ENCODE peak calls at places on chromosomes 2 and 18, in ten cellular contexts. K is GM06990; L is uterus; S is CD4-positive, alpha-beta T cell; A is stomach; U is cardiac fibroblast; F is Calu3; J is left lung; E is OCI-LY7; N is psoas muscle. D is an unnamed sample.
A peak's percentile ranks its signal among the peaks of the same experiment; 100 is the strongest.

GRCh38 chr2:233455006-233455405 is 100.7 kb downstream of the DGKD start:
- DNase-seq in J (peak; percentile 30), F (no peak), S (no peak), U (no peak), N (peak; percentile 14), K (no peak), L (no peak), A (no peak), E (no peak), D (no peak)

GRCh38 chr2:216918088-216918680 is 58.3 kb upstream of the TNP1 start:
- DNase-seq in F (no peak), J (no peak), N (peak; percentile 49), A (no peak), K (no peak), E (no peak), L (peak; percentile 35), S (no peak), U (peak; percentile 74), D (no peak)

GRCh38 chr18:49340446-49340845 is 120.0 kb downstream of the DYM start:
- DNase-seq in A (no peak), J (no peak), S (no peak), L (no peak), U (peak; percentile 68), K (no peak), N (no peak), E (no peak), F (no peak), D (no peak)

GRCh38 chr2:84846041-84846663 is 34.7 kb downstream of the TRABD2A start:
- DNase-seq in K (no peak), A (no peak), F (no peak), U (no peak), J (no peak), S (peak; percentile 22), N (no peak), E (peak; percentile 27), L (no peak), D (no peak)

GRCh38 chr2:127169066-127169660 is 50.9 kb downstream of the CYP27C1 start:
- DNase-seq in U (no peak), N (no peak), F (no peak), K (no peak), J (no peak), E (no peak), S (no peak), A (no peak), L (no peak), D (no peak)

GRCh38 chr2:19038096-19039015 is 320.1 kb downstream of the OSR1 start:
- DNase-seq in F (no peak), L (no peak), U (peak; percentile 90), E (no peak), K (no peak), S (no peak), J (no peak), N (no peak), A (no peak), D (no peak)

GRCh38 chr2:47072018-47072691 is 83.0 kb downstream of the STPG4 start:
- DNase-seq in F (no peak), E (no peak), J (peak; percentile 90), K (no peak), N (peak; percentile 88), A (no peak), U (peak; percentile 98), L (peak; percentile 98), S (no peak), D (no peak)

GRCh38 chr2:217858519-217859466 is 144.0 kb downstream of the TNS1 start:
- DNase-seq in J (peak; percentile 66), N (peak; percentile 87), K (no peak), A (peak; percentile 55), S (no peak), L (peak; percentile 90), F (no peak), E (no peak), U (peak; percentile 98), D (no peak)

GRCh38 chr2:222468338-222468737 is 44.0 kb downstream of the SGPP2 start:
- DNase-seq in N (peak; percentile 25), S (no peak), U (no peak), J (no peak), L (no peak), K (no peak), A (peak; percentile 79), F (no peak), E (no peak), D (no peak)
- TF ChIP-seq CTCF in N (no peak), S (no peak), U (no peak), J (no peak), L (no peak), K (no peak), A (no peak), F (no peak), E (no peak), D (no peak)

GRCh38 chr2:179931502-179931901 is 70.1 kb upstream of the ZNF385B start:
- DNase-seq in S (no peak), F (no peak), E (no peak), J (no peak), U (no peak), N (no peak), L (no peak), K (no peak), A (no peak), D (no peak)

GRCh38 chr2:179939282-179939681 is 67.8 kb downstream of the CWC22 start:
- DNase-seq in F (no peak), N (no peak), K (no peak), S (no peak), J (no peak), E (no peak), A (no peak), U (no peak), L (no peak), D (no peak)

GRCh38 chr2:179938026-179938425 is 69.1 kb downstream of the CWC22 start:
- DNase-seq in N (no peak), A (no peak), E (no peak), K (no peak), F (no peak), L (no peak), S (no peak), U (no peak), J (no peak), D (no peak)

GRCh38 chr2:179932786-179933185 is 71.4 kb upstream of the ZNF385B start:
- DNase-seq in U (no peak), J (peak; percentile 74), E (no peak), K (no peak), L (no peak), A (no peak), F (no peak), S (no peak), N (no peak), D (no peak)

GRCh38 chr2:179936654-179937053 is 70.4 kb downstream of the CWC22 start:
- DNase-seq in N (no peak), F (peak; percentile 76), A (no peak), E (peak; percentile 80), S (no peak), U (peak; percentile 46), K (no peak), L (no peak), J (no peak), D (no peak)
- TF ChIP-seq CTCF in N (peak; percentile 56), F (peak; percentile 66), A (peak; percentile 14), E (peak; percentile 93), S (no peak), U (peak; percentile 65), K (peak; percentile 41), L (no peak), J (peak; percentile 27), D (peak; percentile 7)

GRCh38 chr2:230157300-230157699 is 62.5 kb downstream of the SP110 start:
- DNase-seq in A (no peak), L (no peak), S (no peak), F (no peak), N (no peak), U (no peak), E (no peak), K (no peak), J (no peak), D (no peak)

GRCh38 chr2:230158468-230158867 is 61.3 kb downstream of the SP110 start:
- DNase-seq in S (no peak), L (no peak), N (no peak), U (no peak), A (no peak), J (no peak), E (no peak), K (no peak), F (no peak), D (no peak)

GRCh38 chr2:230162981-230163380 is 56.8 kb downstream of the SP110 start:
- DNase-seq in E (no peak), A (no peak), K (no peak), S (no peak), U (no peak), L (no peak), N (no peak), F (no peak), J (no peak), D (no peak)

GRCh38 chr2:230161180-230161579 is 58.6 kb downstream of the SP110 start:
- DNase-seq in S (no peak), E (no peak), N (no peak), A (no peak), L (no peak), J (no peak), F (no peak), U (peak; percentile 87), K (no peak), D (no peak)

DNA sequence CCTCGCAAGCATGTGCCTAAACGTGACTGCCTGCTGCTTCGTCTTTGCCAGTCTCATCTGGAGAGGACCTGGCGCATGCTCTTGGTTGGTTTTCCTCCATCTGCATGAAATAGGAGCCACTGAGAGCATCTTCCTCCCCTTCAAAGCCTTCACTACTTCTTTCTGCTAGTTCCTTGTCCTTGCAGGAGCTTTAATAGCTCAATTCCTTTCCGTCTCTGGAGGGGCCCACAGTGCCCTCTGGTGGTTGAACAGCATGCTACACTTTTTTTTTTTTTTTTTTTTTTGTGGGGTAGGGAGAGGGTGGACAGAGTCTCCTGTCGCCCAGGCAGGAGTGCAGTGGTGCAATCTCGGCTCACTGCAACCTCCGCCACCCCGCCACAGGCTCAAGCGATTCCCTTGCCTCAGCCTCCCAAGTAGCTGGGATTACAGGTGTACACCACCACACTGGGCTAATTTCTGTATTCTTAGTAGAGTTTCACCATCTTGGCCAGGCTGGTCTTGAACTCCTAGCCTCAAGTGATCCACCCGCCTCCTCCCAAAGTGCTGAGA is 59.6 kb downstream of the SP110 start:
- DNase-seq in L (no peak), S (peak; percentile 40), E (peak; percentile 49), K (peak; percentile 28), J (peak; percentile 58), A (peak; percentile 59), N (no peak), U (peak; percentile 66), F (peak; percentile 54), D (peak; percentile 76)
- TF ChIP-seq CTCF in L (peak; percentile 77), S (peak; percentile 93), E (peak; percentile 86), K (peak; percentile 74), J (peak; percentile 54), A (peak; percentile 75), N (peak; percentile 71), U (peak; percentile 80), F (peak; percentile 77), D (peak; percentile 43)

DNA sequence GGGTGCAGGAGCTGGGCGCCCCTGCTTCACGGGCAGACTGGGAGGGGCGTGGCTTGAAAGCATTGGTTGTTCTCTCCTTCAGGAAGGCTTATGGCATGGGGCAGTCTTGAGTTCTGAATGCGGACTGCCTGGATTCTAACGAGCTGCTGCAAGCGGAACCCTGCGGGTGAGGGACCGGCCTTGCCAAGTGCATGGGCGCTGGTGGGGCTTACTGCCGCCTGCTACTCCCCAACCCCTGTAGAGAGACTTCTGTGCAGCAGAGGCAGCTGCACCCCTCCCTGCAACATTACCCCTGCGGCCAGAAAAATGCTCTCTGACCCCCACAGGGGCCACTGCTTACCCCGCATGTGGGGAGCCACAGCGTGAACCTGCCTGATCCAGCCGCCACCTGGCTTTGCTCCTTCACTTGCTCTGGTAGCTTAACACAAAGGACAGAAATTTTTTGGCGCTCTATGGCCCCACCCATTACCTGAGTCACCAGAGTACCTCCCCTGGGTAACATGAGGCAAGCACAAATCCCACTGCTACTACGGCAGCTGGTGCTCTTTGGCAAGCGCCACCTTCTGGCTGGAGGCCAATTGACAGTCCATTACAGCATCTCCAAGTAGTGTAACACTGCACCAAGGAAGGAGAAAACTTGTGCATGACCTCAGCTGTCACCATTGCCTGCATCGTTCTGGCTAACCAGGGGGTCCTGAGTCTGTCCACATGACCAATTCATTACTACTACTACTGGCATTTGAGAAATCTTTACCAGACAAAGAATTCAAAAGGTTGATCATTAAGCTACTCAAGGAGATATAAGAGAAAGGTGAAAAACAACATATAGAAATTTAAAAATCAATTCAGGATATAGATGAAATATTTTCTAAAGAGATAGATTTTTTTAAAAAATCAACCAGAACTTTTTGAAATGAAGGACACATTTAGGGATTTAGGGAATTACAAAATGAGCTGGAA is 35.4 kb downstream of the MYL12B start:
- DNase-seq in J (peak; percentile 91), U (peak; percentile 94), S (peak; percentile 90), K (peak; percentile 74), A (peak; percentile 94), L (peak; percentile 73), E (peak; percentile 97), F (peak; percentile 94), N (peak; percentile 85), D (peak; percentile 82)
- TF ChIP-seq CTCF in J (peak; percentile 46), U (peak; percentile 29), S (peak; percentile 80), K (peak; percentile 96), A (peak; percentile 40), L (no peak), E (peak; percentile 98), F (peak; percentile 50), N (peak; percentile 19), D (peak; percentile 93)